ENCODE peak calls at places on chromosomes 2 and 18, in eight cellular contexts. N, J, M, L, W, Y, X and U are unnamed samples.

GRCh38 chr2:96863575-96864342 is 5.9 kb upstream of the ANKRD39 start:
- DNase-seq in Y (no peak), X (no peak), L (no peak), W (no peak), M (no peak), N (no peak), J (no peak), U (no peak)

GRCh38 chr2:211175956-211176355 is 619.6 kb downstream of the CPS1 start:
- DNase-seq in M (no peak), L (no peak), X (no peak), Y (no peak), J (no peak), W (no peak), N (no peak), U (no peak)

GRCh38 chr2:141508086-141508749 is 622.6 kb downstream of the LRP1B start:
- DNase-seq in L (no peak), W (peak; percentile 16), Y (no peak), J (no peak), N (peak; percentile 4), M (no peak), X (no peak), U (no peak)

GRCh38 chr2:239600194-239600593 is 199.4 kb upstream of the HDAC4 start:
- DNase-seq in X (no peak), Y (no peak), M (no peak), N (no peak), J (no peak), W (no peak), L (no peak), U (no peak)

GRCh38 chr2:69311017-69311416 is 76.0 kb downstream of the GFPT1 start:
- DNase-seq in X (no peak), N (peak; percentile 29), W (no peak), J (no peak), L (no peak), M (no peak), Y (no peak), U (no peak)

GRCh38 chr2:226835420-226835795 is 446 bp upstream of the RHBDD1 start:
- DNase-seq in M (no peak), X (no peak), J (no peak), Y (no peak), W (peak; percentile 34), L (no peak), N (no peak), U (no peak)

GRCh38 chr2:86383844-86384243 is 46.4 kb upstream of the REEP1 start:
- DNase-seq in N (peak; percentile 67), L (peak; percentile 84), M (no peak), J (no peak), X (no peak), W (no peak), Y (no peak), U (no peak)

GRCh38 chr2:12083713-12084420 is 337.4 kb downstream of the LPIN1 start:
- DNase-seq in M (no peak), W (no peak), X (no peak), J (no peak), L (no peak), N (no peak), Y (no peak), U (no peak)

GRCh38 chr2:172397136-172397825 is 30.1 kb upstream of the ITGA6 start:
- DNase-seq in Y (no peak), M (no peak), L (no peak), X (no peak), J (no peak), N (peak; percentile 27), W (no peak), U (no peak)

GRCh38 chr2:215856080-215856479 is 157.3 kb downstream of the MREG start:
- DNase-seq in W (no peak), Y (no peak), X (no peak), M (no peak), L (no peak), J (no peak), N (no peak), U (no peak)

GRCh38 chr2:150859162-150859561 is 371.7 kb upstream of the RND3 start:
- DNase-seq in L (no peak), Y (no peak), J (no peak), N (no peak), M (no peak), X (no peak), W (peak; percentile 70), U (no peak)

GRCh38 chr2:174664084-174664759 is 66.6 kb upstream of the WIPF1 start:
- DNase-seq in Y (no peak), W (no peak), L (no peak), X (no peak), M (no peak), N (peak; percentile 63), J (no peak), U (no peak)

GRCh38 chr2:73868204-73868978 is 24.4 kb upstream of the ACTG2 start:
- DNase-seq in L (no peak), N (no peak), X (no peak), M (no peak), W (peak; percentile 75), J (no peak), Y (no peak), U (no peak)

GRCh38 chr2:20576598-20577115 is 74.2 kb downstream of the HS1BP3 start:
- DNase-seq in J (no peak), N (no peak), M (no peak), Y (no peak), W (peak; percentile 17), X (peak; percentile 77), L (no peak), U (no peak)

GRCh38 chr2:31107588-31108300 is 30.5 kb downstream of the GALNT14 start:
- DNase-seq in J (no peak), Y (no peak), L (peak; percentile 5), X (no peak), N (peak; percentile 34), M (peak; percentile 41), W (peak; percentile 8), U (no peak)

GRCh38 chr18:159037-159652 is 788 bp downstream of the USP14 start:
- DNase-seq in X (no peak), L (peak; percentile 11), M (peak; percentile 46), N (peak; percentile 42), Y (peak; percentile 33), J (no peak), W (peak; percentile 28), U (no peak)

DNA sequence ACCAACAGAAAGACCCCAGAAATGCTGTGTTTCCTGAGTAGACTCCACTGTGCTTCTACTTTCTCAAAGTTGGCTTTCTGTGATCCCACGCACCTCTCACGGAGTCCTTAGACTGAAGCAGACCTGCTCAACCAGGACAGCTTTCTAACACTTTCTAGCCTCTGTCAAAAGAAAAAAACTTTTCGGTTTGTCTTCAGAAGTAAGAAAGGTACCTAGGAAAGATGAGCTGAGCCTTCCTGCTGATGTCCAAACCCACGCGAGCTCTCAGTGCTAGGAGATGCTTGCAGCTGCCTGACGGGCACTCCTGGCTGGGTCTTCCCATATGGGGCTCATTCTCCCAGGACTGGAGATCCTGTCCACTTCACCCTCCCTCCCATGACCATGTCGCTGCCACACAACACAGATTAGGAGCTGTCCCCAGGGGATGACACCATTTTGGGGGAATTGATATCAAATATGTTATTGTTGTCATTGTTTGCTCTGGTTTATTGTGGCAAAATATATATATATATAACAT is 49.2 kb upstream of the DAPL1 start:
- DNase-seq in N (no peak), J (no peak), W (no peak), M (no peak), Y (no peak), L (no peak), X (no peak), U (no peak)
- TF ChIP-seq EZH2 in N (no peak), J (no peak), W (no peak), M (no peak), Y (no peak), L (no peak), X (no peak), U (no peak)

DNA sequence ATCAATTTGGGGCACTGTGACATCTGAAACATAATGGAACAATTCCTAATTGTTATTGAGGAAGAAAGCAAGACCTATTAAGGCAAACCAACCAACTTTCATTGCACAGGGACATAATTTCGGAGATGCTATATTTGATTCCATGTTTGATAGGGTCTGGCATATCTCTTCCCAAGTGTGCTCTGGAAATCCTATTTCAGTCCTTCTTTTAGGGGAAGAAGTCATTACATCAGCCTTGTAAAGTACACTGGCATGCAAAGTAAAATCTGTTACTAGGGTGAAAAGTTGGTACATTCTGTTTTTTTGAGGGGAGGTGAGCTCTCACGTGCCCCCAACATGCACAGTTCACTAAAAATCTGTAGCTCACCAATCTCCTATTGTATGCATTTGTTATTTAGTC is 172.4 kb downstream of the SLC8A1 start:
- DNase-seq in W (no peak), N (no peak), Y (no peak), J (no peak), L (no peak), X (no peak), M (no peak), U (no peak)
- H3K9ac ChIP-seq in W (no peak overlapping the region), N (peak overlapping the region; percentile 62), Y (no peak overlapping the region), J (no peak overlapping the region), L (no peak overlapping the region), X (no peak overlapping the region), M (no peak overlapping the region), U (no peak overlapping the region)

DNA sequence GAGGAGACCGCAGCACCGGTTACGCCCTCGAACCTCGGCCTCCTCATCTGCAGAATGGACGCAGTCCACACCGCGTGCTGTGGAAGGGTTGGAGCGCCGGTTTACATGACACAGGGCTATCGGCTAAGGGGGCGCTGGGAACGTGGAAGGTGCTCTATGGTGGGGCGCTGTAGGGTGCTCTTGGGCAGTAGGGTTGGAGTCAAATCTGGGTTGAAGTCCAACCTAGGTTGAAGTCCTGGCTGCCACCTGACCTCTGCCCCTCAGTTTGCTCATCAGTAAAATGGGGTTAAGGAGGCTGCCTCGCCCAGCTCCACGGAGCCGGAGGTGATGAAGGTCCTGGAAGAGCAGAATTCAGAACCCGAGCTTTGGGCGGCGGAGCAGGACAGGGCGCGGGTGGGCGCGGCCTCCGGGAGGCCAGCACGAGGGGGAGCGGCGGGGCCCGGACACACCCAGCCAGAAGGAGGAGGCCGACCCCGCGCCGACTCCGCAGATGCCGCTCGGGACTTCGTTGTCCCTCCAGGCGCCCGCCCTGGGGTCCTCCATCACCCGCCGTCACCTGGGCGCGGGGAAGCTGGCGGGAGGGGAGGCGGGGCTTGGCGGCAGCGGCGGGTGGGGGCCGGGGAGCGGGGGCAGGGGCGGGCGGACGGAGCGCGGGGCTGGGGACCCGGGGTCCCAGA is 561 bp upstream of the GAREM2 start:
- DNase-seq in J (no peak), X (no peak), Y (no peak), N (no peak), L (no peak), W (no peak), M (no peak), U (no peak)
- TF ChIP-seq EZH2 in J (no peak), X (no peak), Y (no peak), N (peak; percentile 59), L (peak; percentile 93), W (no peak), M (no peak), U (no peak)

DNA sequence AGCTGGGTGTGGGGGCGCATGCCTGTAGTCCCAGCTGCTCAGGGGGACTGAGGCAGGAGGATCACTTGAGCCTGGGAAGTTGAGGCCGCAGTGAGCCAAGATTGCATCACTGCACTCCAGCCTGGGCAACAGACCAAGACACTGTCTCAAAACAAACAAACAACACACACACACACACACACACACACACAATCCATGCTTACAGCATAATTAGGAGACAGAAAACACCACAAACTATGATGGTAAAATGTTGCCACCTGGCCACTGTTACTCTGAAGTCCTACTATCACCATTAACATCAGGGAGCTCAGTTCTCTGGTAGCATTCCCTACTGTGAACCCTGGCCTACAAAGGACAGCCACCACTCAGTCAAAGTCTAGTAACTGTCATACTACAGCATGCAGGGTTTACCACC is 18.3 kb downstream of the DNPEP start:
- DNase-seq in W (peak; percentile 42), X (no peak), L (peak; percentile 86), N (peak; percentile 41), M (no peak), Y (no peak), J (no peak), U (no peak)
- H3K9ac ChIP-seq in W (no peak overlapping the region), X (no peak overlapping the region), L (no peak overlapping the region), N (peak overlapping the region; percentile 67), M (no peak overlapping the region), Y (no peak overlapping the region), J (no peak overlapping the region), U (no peak overlapping the region)

GRCh38 chr2:66584011-66584410 is 149.1 kb downstream of the MEIS1 start:
- DNase-seq in Y (no peak), N (no peak), W (no peak), M (no peak), J (no peak), X (no peak), L (peak; percentile 47), U (no peak)
- TF ChIP-seq EZH2 in Y (no peak), N (no peak), W (no peak), M (no peak), J (no peak), X (no peak), L (no peak), U (no peak)